ENCODE peak calls at places on chromosomes 2 and 18, in nine cellular contexts. M is AG09319; F is GM12891; C is nucleus accumbens; H is GM20000; S is stimulated activated naive CD8-positive, alpha-beta T cell treated with anti-CD3 and anti-CD28 coated beads, Interleukin-15, Interleukin-2, amounts not matched to agents 100 U/mL and 50 U/mL, for 24 hours; Z is NCI-H69; T is amniotic stem cell; X is SK-N-SH. B is an unnamed sample.

GRCh38 chr2:111145103-111145760 is 24.5 kb downstream of the BCL2L11 start:
- DNase-seq in H (no peak), S (no peak), X (no peak), Z (no peak), C (no peak), F (no peak), T (no peak), M (no peak), B (no peak)

GRCh38 chr2:225824748-225825449 is 425.4 kb downstream of the NYAP2 start:
- DNase-seq in T (no peak), X (no peak), Z (no peak), H (no peak), C (no peak), M (no peak), S (no peak), F (no peak), B (no peak)

GRCh38 chr2:211898697-211899096 is 639.9 kb downstream of the ERBB4 start:
- DNase-seq in Z (no peak), S (no peak), F (no peak), X (no peak), C (no peak), M (no peak), H (no peak), T (no peak), B (no peak)

GRCh38 chr2:171244970-171245782 is 84.5 kb upstream of the TLK1 start:
- DNase-seq in H (no peak), Z (no peak), S (no peak), M (no peak), X (no peak), F (no peak), C (no peak), T (no peak), B (no peak)

GRCh38 chr18:75211721-75212625 is 1.4 kb downstream of the TSHZ1 start:
- DNase-seq in Z (peak), T (no peak), M (no peak), S (peak), C (peak), F (no peak), X (peak), H (peak), B (no peak)

GRCh38 chr2:107276034-107276433 is 390.1 kb upstream of the ST6GAL2 start:
- DNase-seq in S (no peak), M (no peak), Z (no peak), X (no peak), C (no peak), H (no peak), T (no peak), F (no peak), B (no peak)

GRCh38 chr2:196131384-196131861 is 40.0 kb downstream of the STK17B start:
- DNase-seq in H (peak), M (no peak), X (peak), Z (peak), F (no peak), S (peak), C (no peak), T (peak), B (no peak)

GRCh38 chr2:173716458-173717052 is 248.6 kb downstream of the SP3 start:
- DNase-seq in T (no peak), Z (no peak), C (no peak), S (no peak), F (no peak), H (no peak), X (no peak), M (no peak), B (no peak)

GRCh38 chr2:174914894-174915760 is 90.1 kb downstream of the CHN1 start:
- DNase-seq in H (no peak), M (peak), T (no peak), C (no peak), X (peak), S (no peak), Z (peak), F (no peak), B (no peak)

GRCh38 chr2:144520718-144521487 is 984 bp upstream of the ZEB2 start:
- DNase-seq in C (no peak), M (no peak), H (no peak), T (no peak), F (no peak), X (no peak), S (no peak), Z (no peak), B (no peak)

GRCh38 chr2:181738074-181738473 is 57.8 kb upstream of the NEUROD1 start:
- DNase-seq in T (no peak), Z (peak), C (no peak), X (no peak), M (no peak), H (no peak), F (no peak), S (no peak), B (no peak)

GRCh38 chr2:229901819-229902218 is 20.0 kb downstream of the TRIP12 start:
- DNase-seq in S (no peak), C (no peak), H (no peak), T (peak), M (peak), Z (peak), F (no peak), X (peak), B (no peak)

GRCh38 chr2:187415449-187415848 is 32.6 kb downstream of the CALCRL start:
- DNase-seq in F (no peak), M (no peak), Z (no peak), T (no peak), C (no peak), X (no peak), H (no peak), S (no peak), B (no peak)

GRCh38 chr18:53795061-53795460 is 429.4 kb downstream of the MBD2 start:
- DNase-seq in C (no peak), M (no peak), Z (peak), S (no peak), F (no peak), H (no peak), T (no peak), X (no peak), B (no peak)

GRCh38 chr2:88933980-88934379 is 242.5 kb downstream of the RPIA start:
- DNase-seq in Z (peak), T (no peak), X (no peak), M (no peak), F (no peak), S (no peak), H (no peak), C (no peak), B (no peak)

GRCh38 chr2:216888907-216889622 is 29.2 kb upstream of the TNP1 start:
- DNase-seq in C (no peak), Z (no peak), H (no peak), M (no peak), T (no peak), X (no peak), F (no peak), S (no peak), B (no peak)

GRCh38 chr18:33870059-33870458 is 292.0 kb downstream of the ASXL3 start:
- DNase-seq in Z (peak), T (peak), F (no peak), X (no peak), H (no peak), S (no peak), C (no peak), M (no peak), B (no peak)

GRCh38 chr2:152445791-152446201 is 110.8 kb downstream of the FMNL2 start:
- DNase-seq in M (peak), H (no peak), S (no peak), F (no peak), C (no peak), X (no peak), Z (no peak), T (peak), B (peak)

GRCh38 chr18:2894131-2894840 is 47.5 kb downstream of the EMILIN2 start:
- DNase-seq in M (no peak), C (no peak), F (no peak), T (no peak), S (no peak), Z (no peak), X (no peak), H (no peak), B (no peak)

GRCh38 chr18:58205087-58205779 is 161.2 kb downstream of the NEDD4L start:
- DNase-seq in C (no peak), H (no peak), T (no peak), M (peak), S (no peak), Z (peak), F (no peak), X (no peak), B (no peak)

GRCh38 chr2:220941683-220942082 is 630.4 kb downstream of the EPHA4 start:
- DNase-seq in H (no peak), X (no peak), F (no peak), C (no peak), S (no peak), M (no peak), Z (no peak), T (no peak), B (no peak)

GRCh38 chr2:144477943-144478283 is 42.0 kb downstream of the ZEB2 start:
- DNase-seq in T (no peak), F (no peak), C (no peak), X (no peak), H (no peak), S (no peak), M (no peak), Z (no peak), B (no peak)

GRCh38 chr18:13618760-13619438 is 107.5 kb downstream of the FAM210A start:
- DNase-seq in H (no peak), X (no peak), S (no peak), C (no peak), T (no peak), Z (no peak), F (no peak), M (no peak), B (no peak)

GRCh38 chr2:229922449-229923386 is at the start of gene FBXO36:
- DNase-seq in X (peak), S (peak), H (peak), C (peak), M (peak), T (peak), Z (peak), F (peak), B (peak)

B was measured in anterior cingulate cortex.